ENCODE peak calls at places on chromosomes 2 and 18, in four cellular contexts. I is cardiac muscle cell, Q is aorta, Y is uterus. E is an unnamed sample.

GRCh38 chr2:153477096-153477555 is 1.4 kb downstream of the RPRM start:
- DNase-seq in I (peak; percentile 32), Q (no peak), Y (peak; percentile 32), E (no peak)

GRCh38 chr2:174776686-174777085 is 12.4 kb upstream of the CHRNA1 start:
- DNase-seq in Y (no peak), Q (no peak), I (no peak), E (no peak)

GRCh38 chr2:165818920-165819319 is 24.9 kb upstream of the GALNT3 start:
- DNase-seq in Q (no peak), I (no peak), Y (no peak), E (no peak)

GRCh38 chr2:112881217-112882000 is 29.6 kb upstream of the IL37 start:
- DNase-seq in Y (no peak), Q (peak; percentile 62), I (no peak), E (no peak)

GRCh38 chr18:73577365-73577764 is 570.3 kb downstream of the FBXO15 start:
- DNase-seq in I (no peak), Q (no peak), Y (no peak), E (no peak)

GRCh38 chr2:79993144-79993543 is 311.4 kb downstream of the LRRTM1 start:
- DNase-seq in Y (no peak), Q (no peak), I (no peak), E (no peak)

GRCh38 chr2:164657129-164657528 is 35.8 kb upstream of the GRB14 start:
- DNase-seq in I (no peak), Y (no peak), Q (no peak), E (no peak)

GRCh38 chr18:70422061-70422965 is 133.5 kb downstream of the SOCS6 start:
- DNase-seq in Q (peak; percentile 91), I (no peak), Y (peak; percentile 78), E (no peak)

GRCh38 chr18:75625966-75626365 is 198.5 kb upstream of the SMIM21 start:
- DNase-seq in Q (no peak), Y (no peak), I (no peak), E (no peak)

GRCh38 chr2:6977095-6977777 is 60.0 kb downstream of the RNF144A start:
- DNase-seq in Q (peak; percentile 62), I (no peak), Y (peak; percentile 62), E (no peak)

GRCh38 chr2:169775765-169776482 is 22.7 kb upstream of the SSB start:
- DNase-seq in I (no peak), Y (no peak), Q (no peak), E (no peak)

GRCh38 chr2:99485824-99486223 is 4.0 kb downstream of the REV1 start:
- DNase-seq in Y (no peak), Q (no peak), I (no peak), E (no peak)

GRCh38 chr2:186780701-186781316 is 68.2 kb downstream of the ZSWIM2 start:
- DNase-seq in Y (no peak), Q (no peak), I (peak; percentile 51), E (no peak)

GRCh38 chr2:118836411-118836930 is 11.0 kb downstream of the EN1 start:
- DNase-seq in Q (no peak), I (no peak), Y (no peak), E (no peak)
- H3K27me3 ChIP-seq in Q (no peaks in the 10 kb centered on the region), I (peaks cover 100% of the 10 kb centered on the region), Y (no peaks in the 10 kb centered on the region), E (peaks cover 100% of the 10 kb centered on the region)

GRCh38 chr2:195533771-195534642 is 123.0 kb upstream of the SLC39A10 start:
- DNase-seq in Y (no peak), I (peak; percentile 29), Q (peak; percentile 91), E (peak; percentile 64)

GRCh38 chr2:195532255-195532627 is 124.8 kb upstream of the SLC39A10 start:
- DNase-seq in Y (no peak), I (no peak), Q (no peak), E (no peak)

GRCh38 chr2:195531754-195532153 is 125.3 kb upstream of the SLC39A10 start:
- DNase-seq in Y (no peak), Q (no peak), I (no peak), E (no peak)

GRCh38 chr2:195535911-195536522 is 121.0 kb upstream of the SLC39A10 start:
- DNase-seq in Q (peak; percentile 71), I (no peak), Y (no peak), E (peak; percentile 33)

GRCh38 chr2:195532628-195533271 is 124.3 kb upstream of the SLC39A10 start:
- DNase-seq in Y (no peak), Q (no peak), I (peak; percentile 46), E (no peak)
- H3K27me3 ChIP-seq in Y (no peaks in the 10 kb centered on the region), Q (no peaks in the 10 kb centered on the region), I (no peaks in the 10 kb centered on the region), E (no peaks in the 10 kb centered on the region)

GRCh38 chr2:197515798-197516761 is at the start of gene MOB4:
- DNase-seq in Y (peak; percentile 92), Q (peak; percentile 97), I (peak; percentile 97), E (peak; percentile 88)

GRCh38 chr2:197514754-197515153 is 1.1 kb upstream of the MOB4 start:
- DNase-seq in I (peak; percentile 31), Y (no peak), Q (no peak), E (no peak)

GRCh38 chr2:197515277-197515797 is 529 bp upstream of the MOB4 start:
- DNase-seq in Y (no peak), Q (no peak), I (peak; percentile 14), E (no peak)

GRCh38 chr2:197517150-197517549 is 1.3 kb downstream of the MOB4 start:
- DNase-seq in Q (no peak), Y (no peak), I (no peak), E (no peak)
- H3K27me3 ChIP-seq in Q (no peaks in the 10 kb centered on the region), Y (no peaks in the 10 kb centered on the region), I (no peaks in the 10 kb centered on the region), E (no peaks in the 10 kb centered on the region)

GRCh38 chr18:72539861-72540260 is 4.3 kb downstream of the CBLN2 start:
- DNase-seq in Q (no peak), I (no peak), Y (no peak), E (no peak)
- H3K27me3 ChIP-seq in Q (peaks cover 4% of the 10 kb centered on the region), I (peaks cover 42% of the 10 kb centered on the region), Y (no peaks in the 10 kb centered on the region), E (peaks cover 21% of the 10 kb centered on the region)

DNA sequence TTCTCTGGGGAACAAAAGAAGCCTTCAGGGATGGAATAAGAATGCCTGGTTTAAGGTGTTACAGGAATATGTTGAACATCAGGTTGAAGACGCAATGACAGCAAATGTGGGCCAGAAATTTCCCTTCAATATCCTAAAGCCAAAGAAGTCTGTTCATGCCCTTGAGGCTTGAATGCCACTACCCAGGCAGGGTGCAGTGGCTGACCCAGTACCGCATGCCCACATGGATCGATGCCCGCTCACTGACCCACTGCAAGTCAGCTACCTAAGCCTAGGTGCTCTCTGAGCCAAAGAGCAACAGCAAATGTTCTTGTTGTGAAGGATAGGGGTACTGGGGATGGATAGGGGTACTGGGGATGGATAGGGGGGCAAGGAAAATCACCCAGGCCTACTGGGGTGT is 58.2 kb downstream of the GNAL start:
- DNase-seq in Q (no peak), Y (no peak), I (no peak), E (no peak)
- H3K27me3 ChIP-seq in Q (no peaks in the 10 kb centered on the region), Y (no peaks in the 10 kb centered on the region), I (peaks cover 76% of the 10 kb centered on the region), E (peaks cover 39% of the 10 kb centered on the region)

GRCh38 chr2:170822292-170822884 is 5.7 kb downstream of the GAD1 start:
- DNase-seq in Y (no peak), Q (no peak), I (no peak), E (no peak)
- H3K27me3 ChIP-seq in Y (peaks cover 27% of the 10 kb centered on the region), Q (no peaks in the 10 kb centered on the region), I (peaks cover 99% of the 10 kb centered on the region), E (peaks cover 93% of the 10 kb centered on the region)

GRCh38 chr2:10962004-10962403 is 50.3 kb downstream of the KCNF1 start:
- DNase-seq in I (no peak), Y (no peak), Q (peak; percentile 19), E (no peak)
- H3K27me3 ChIP-seq in I (no peaks in the 10 kb centered on the region), Y (no peaks in the 10 kb centered on the region), Q (no peaks in the 10 kb centered on the region), E (peaks cover 10% of the 10 kb centered on the region)

DNA sequence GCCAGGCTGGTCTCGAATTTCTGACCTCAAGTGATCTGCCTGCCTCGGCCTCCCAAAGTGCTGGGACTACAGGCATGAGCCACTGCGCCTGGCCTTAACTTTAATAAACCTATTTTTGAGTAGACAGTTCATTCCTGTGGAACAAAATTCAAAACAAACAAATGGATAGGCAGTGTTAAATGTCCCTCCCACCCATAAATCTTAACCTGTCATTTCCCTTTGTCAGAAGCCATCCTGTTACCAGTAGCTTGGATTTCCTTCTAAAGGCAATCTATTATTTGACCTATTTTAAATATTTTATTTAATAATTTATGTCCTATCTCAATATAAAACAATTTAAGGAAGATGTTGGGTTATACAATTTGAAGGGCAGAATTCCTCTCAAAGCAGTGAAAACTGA is 6.6 kb upstream of the C2orf72 start:
- DNase-seq in I (no peak), Q (no peak), Y (no peak), E (no peak)
- H3K27me3 ChIP-seq in I (peaks cover 35% of the 10 kb centered on the region), Q (no peaks in the 10 kb centered on the region), Y (no peaks in the 10 kb centered on the region), E (peaks cover 17% of the 10 kb centered on the region)